ENCODE peak calls at places on chromosome 10, in seven cellular contexts. M, O, V, A, Z, D and X are unnamed samples.

GRCh38 chr10:115093286-115093775 is at the start of gene ATRNL1:
- DNase-seq in D (peak; percentile 82), A (peak; percentile 48), Z (peak; percentile 1), V (peak; percentile 59), O (peak; percentile 71), M (peak; percentile 74), X (peak; percentile 41)

GRCh38 chr10:47321521-47322195 is 596 bp upstream of the GDF2 start:
- DNase-seq in M (no peak), Z (no peak), O (no peak), V (no peak), D (no peak), A (no peak), X (no peak)

GRCh38 chr10:127982601-127983000 is 75.7 kb downstream of the PTPRE start:
- DNase-seq in V (no peak), A (no peak), M (no peak), O (no peak), Z (no peak), D (no peak), X (no peak)

GRCh38 chr10:72800000-72800740 is 93.4 kb upstream of the OIT3 start:
- DNase-seq in A (no peak), M (no peak), O (peak; percentile 81), Z (no peak), V (peak; percentile 6), D (no peak), X (no peak)

GRCh38 chr10:132630666-132631347 is 93.2 kb downstream of the INPP5A start:
- DNase-seq in A (no peak), M (peak; percentile 62), O (no peak), V (no peak), Z (no peak), D (no peak), X (no peak)

GRCh38 chr10:78263521-78263988 is 229.9 kb downstream of the RPS24 start:
- DNase-seq in M (no peak), O (no peak), D (no peak), V (no peak), A (no peak), Z (no peak), X (no peak)

GRCh38 chr10:22252286-22252800 is 34.5 kb upstream of the EBLN1 start:
- DNase-seq in V (peak; percentile 19), O (peak; percentile 45), M (peak; percentile 44), A (no peak), D (no peak), Z (peak; percentile 71), X (peak; percentile 39)

GRCh38 chr10:102646610-102647432 is 2.5 kb downstream of the TRIM8 start:
- DNase-seq in A (no peak), D (no peak), V (no peak), M (peak; percentile 82), O (peak; percentile 68), Z (peak; percentile 65), X (no peak)

GRCh38 chr10:62618576-62619408 is 185.7 kb upstream of the ADO start:
- DNase-seq in O (peak; percentile 24), A (no peak), D (no peak), Z (no peak), V (no peak), M (no peak), X (peak; percentile 32)

GRCh38 chr10:132192991-132193670 is 6.4 kb downstream of the DPYSL4 start:
- DNase-seq in O (no peak), Z (no peak), V (no peak), D (no peak), M (peak; percentile 48), A (no peak), X (no peak)

GRCh38 chr10:112208981-112209380 is 25.4 kb upstream of the GPAM start:
- DNase-seq in M (no peak), Z (no peak), A (no peak), V (no peak), O (no peak), D (no peak), X (no peak)